ENCODE peak calls at places on chromosome 4, in six cellular contexts. G is head of caudate nucleus, D is cardiac fibroblast, C is ureter, S is cardiac muscle cell, E is kidney epithelial cell. T is an unnamed sample.

GRCh38 chr4:74370912-74371311 is 6.0 kb downstream of the EREG start:
- DNase-seq in E (no peak), G (no peak), D (peak; percentile 75), S (peak; percentile 60), C (no peak), T (no peak)

GRCh38 chr4:8112672-8113071 is 45.9 kb downstream of the ABLIM2 start:
- DNase-seq in C (no peak), E (no peak), S (no peak), D (no peak), G (no peak), T (no peak)

GRCh38 chr4:153205757-153206156 is 1.5 kb downstream of the TRIM2 start:
- DNase-seq in D (no peak), S (no peak), E (no peak), G (no peak), C (no peak), T (no peak)

GRCh38 chr4:126458993-126459392 is 1144.2 kb downstream of the FAT4 start:
- DNase-seq in G (no peak), S (no peak), D (no peak), C (no peak), E (no peak), T (no peak)

GRCh38 chr4:87093443-87094123 is 126.8 kb downstream of the KLHL8 start:
- DNase-seq in C (no peak), S (peak; percentile 72), G (no peak), D (peak; percentile 69), E (no peak), T (peak; percentile 42)

GRCh38 chr4:186727977-186728519 is 4.4 kb upstream of the FAT1 start:
- DNase-seq in S (peak; percentile 25), E (no peak), D (peak; percentile 36), G (no peak), C (no peak), T (no peak)

GRCh38 chr4:144507309-144508101 is 138.5 kb upstream of the HHIP start:
- DNase-seq in C (no peak), S (no peak), D (no peak), E (no peak), G (no peak), T (no peak)

GRCh38 chr4:67624939-67625338 is 66.4 kb downstream of the STAP1 start:
- DNase-seq in D (no peak), G (no peak), S (no peak), E (no peak), C (no peak), T (no peak)

GRCh38 chr4:104487105-104487504 is 7.6 kb downstream of the CXXC4 start:
- DNase-seq in D (no peak), S (peak; percentile 37), C (no peak), G (no peak), E (no peak), T (no peak)

GRCh38 chr4:184815046-184815877 is 10.5 kb downstream of the ACSL1 start:
- DNase-seq in C (peak; percentile 92), S (peak; percentile 87), E (peak; percentile 77), G (peak; percentile 72), D (peak; percentile 80), T (peak; percentile 69)

GRCh38 chr4:124275-125081 is at the start of gene ZNF718:
- DNase-seq in C (peak; percentile 96), S (peak; percentile 98), D (peak; percentile 98), E (peak; percentile 83), G (peak; percentile 97), T (peak; percentile 96)

GRCh38 chr4:1504786-1505500 is 98.7 kb upstream of the NKX1-1 start:
- DNase-seq in S (no peak), G (no peak), E (no peak), C (no peak), D (no peak), T (no peak)

GRCh38 chr4:105461221-105462041 is 12.4 kb downstream of the PPA2 start:
- DNase-seq in G (no peak), E (no peak), C (no peak), S (no peak), D (peak; percentile 71), T (no peak)

GRCh38 chr4:26787461-26788340 is 72.9 kb upstream of the STIM2 start:
- DNase-seq in E (peak; percentile 55), G (peak; percentile 69), S (peak; percentile 7), D (peak; percentile 72), C (peak; percentile 80), T (no peak)

GRCh38 chr4:180832086-180832485 is 1411.1 kb upstream of the TENM3 start:
- DNase-seq in E (no peak), S (no peak), G (no peak), D (no peak), C (no peak), T (no peak)

GRCh38 chr4:154560824-154561231 is 2.0 kb upstream of the FGB start:
- DNase-seq in E (no peak), G (no peak), C (no peak), S (no peak), D (peak; percentile 33), T (no peak)

GRCh38 chr4:169225058-169225751 is 45.6 kb downstream of the SH3RF1 start:
- DNase-seq in D (peak; percentile 93), C (no peak), S (no peak), G (no peak), E (peak; percentile 88), T (no peak)

GRCh38 chr4:158912390-158913175 is 143.8 kb downstream of the FNIP2 start:
- DNase-seq in G (no peak), C (no peak), E (no peak), S (no peak), D (no peak), T (no peak)

GRCh38 chr4:99252746-99253145 is 33.7 kb upstream of the ADH6 start:
- DNase-seq in G (no peak), D (no peak), C (no peak), E (no peak), S (no peak), T (no peak)

GRCh38 chr4:26822546-26822945 is 38.1 kb upstream of the STIM2 start:
- DNase-seq in D (no peak), G (no peak), S (no peak), C (no peak), E (no peak), T (no peak)